ENCODE peak calls at places on chromosome 20, in four cellular contexts. U is uterus, T is heart right ventricle, C is suprapubic skin. M is an unnamed sample.

GRCh38 chr20:40883097-40883496 is 145.5 kb upstream of the TOP1 start:
- DNase-seq in U (no peak), T (peak), C (no peak), M (no peak)

GRCh38 chr20:58078741-58079522 is 149.5 kb downstream of the ANKRD60 start:
- DNase-seq in U (no peak), T (peak), C (no peak), M (no peak)

GRCh38 chr20:35174458-35175216 is 2.8 kb downstream of the PROCR start:
- DNase-seq in U (no peak), T (no peak), C (no peak), M (peak)

GRCh38 chr20:15475483-15475882 is 1097.8 kb downstream of the KIF16B start:
- DNase-seq in U (no peak), T (peak), C (no peak), M (peak)

GRCh38 chr20:24766826-24767622 is 182.0 kb upstream of the CST7 start:
- DNase-seq in U (no peak), T (no peak), C (no peak), M (no peak)

GRCh38 chr20:11921326-11921725 is 3.6 kb downstream of the BTBD3 start:
- DNase-seq in U (no peak), T (no peak), C (no peak), M (no peak)

GRCh38 chr20:42740191-42740870 is 449.4 kb downstream of the PTPRT start:
- DNase-seq in U (no peak), T (peak), C (no peak), M (no peak)

GRCh38 chr20:58048096-58048702 is 180.3 kb downstream of the ANKRD60 start:
- DNase-seq in U (no peak), T (peak), C (no peak), M (peak)

GRCh38 chr20:23129891-23130621 is 43.9 kb upstream of the CD93 start:
- DNase-seq in U (no peak), T (no peak), C (peak), M (no peak)

GRCh38 chr20:33859157-33859695 is 48.1 kb downstream of the CHMP4B start:
- DNase-seq in U (no peak), T (no peak), C (no peak), M (peak)

GRCh38 chr20:37846573-37846972 is 56.4 kb upstream of the VSTM2L start:
- DNase-seq in U (no peak), T (no peak), C (no peak), M (no peak)

GRCh38 chr20:57370316-57370715 is 19.3 kb downstream of the RAE1 start:
- DNase-seq in U (no peak), T (no peak), C (no peak), M (no peak)

GRCh38 chr20:63541371-63541770 is 4.2 kb upstream of the PTK6 start:
- DNase-seq in U (no peak), T (no peak), C (no peak), M (no peak)

GRCh38 chr20:63542696-63543095 is 4.9 kb downstream of the SRMS start:
- DNase-seq in U (no peak), T (no peak), C (no peak), M (no peak)

GRCh38 chr20:63543131-63543530 is 4.4 kb downstream of the SRMS start:
- DNase-seq in U (no peak), T (no peak), C (no peak), M (no peak)

GRCh38 chr20:63540417-63541186 is 3.4 kb upstream of the PTK6 start:
- DNase-seq in U (no peak), T (no peak), C (no peak), M (no peak)

DNA sequence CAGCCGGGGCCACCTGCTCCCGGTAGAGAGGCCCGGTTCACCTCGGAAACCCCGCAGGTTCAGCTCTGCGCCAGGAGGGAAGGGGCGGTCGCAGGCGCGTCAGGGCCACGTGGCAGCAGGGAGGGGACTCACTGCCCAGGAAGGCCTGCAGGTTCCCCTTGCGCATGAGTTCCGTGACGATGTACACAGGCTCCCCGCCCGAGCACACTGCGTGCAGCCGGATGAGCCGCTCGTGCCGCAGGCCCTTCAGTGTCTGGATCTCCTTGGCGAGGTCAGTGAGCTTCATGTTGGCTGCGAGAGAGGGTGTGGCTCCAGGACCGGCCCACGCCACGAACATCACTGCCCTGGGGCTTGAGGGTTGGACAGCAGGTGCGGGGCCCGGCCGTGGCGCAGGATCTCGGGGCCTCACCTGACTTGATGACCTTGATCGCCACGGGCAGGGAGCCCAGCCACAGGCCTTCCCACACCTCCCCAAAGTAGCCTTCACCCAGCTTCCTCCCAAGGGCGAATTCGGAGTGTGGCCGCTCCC is 4.9 kb upstream of the PTK6 start:
- DNase-seq in U (no peak), T (no peak), C (no peak), M (no peak)
- H3K4me3 ChIP-seq in U (no peak), T (no peak), C (no peak), M (no peak)

DNA sequence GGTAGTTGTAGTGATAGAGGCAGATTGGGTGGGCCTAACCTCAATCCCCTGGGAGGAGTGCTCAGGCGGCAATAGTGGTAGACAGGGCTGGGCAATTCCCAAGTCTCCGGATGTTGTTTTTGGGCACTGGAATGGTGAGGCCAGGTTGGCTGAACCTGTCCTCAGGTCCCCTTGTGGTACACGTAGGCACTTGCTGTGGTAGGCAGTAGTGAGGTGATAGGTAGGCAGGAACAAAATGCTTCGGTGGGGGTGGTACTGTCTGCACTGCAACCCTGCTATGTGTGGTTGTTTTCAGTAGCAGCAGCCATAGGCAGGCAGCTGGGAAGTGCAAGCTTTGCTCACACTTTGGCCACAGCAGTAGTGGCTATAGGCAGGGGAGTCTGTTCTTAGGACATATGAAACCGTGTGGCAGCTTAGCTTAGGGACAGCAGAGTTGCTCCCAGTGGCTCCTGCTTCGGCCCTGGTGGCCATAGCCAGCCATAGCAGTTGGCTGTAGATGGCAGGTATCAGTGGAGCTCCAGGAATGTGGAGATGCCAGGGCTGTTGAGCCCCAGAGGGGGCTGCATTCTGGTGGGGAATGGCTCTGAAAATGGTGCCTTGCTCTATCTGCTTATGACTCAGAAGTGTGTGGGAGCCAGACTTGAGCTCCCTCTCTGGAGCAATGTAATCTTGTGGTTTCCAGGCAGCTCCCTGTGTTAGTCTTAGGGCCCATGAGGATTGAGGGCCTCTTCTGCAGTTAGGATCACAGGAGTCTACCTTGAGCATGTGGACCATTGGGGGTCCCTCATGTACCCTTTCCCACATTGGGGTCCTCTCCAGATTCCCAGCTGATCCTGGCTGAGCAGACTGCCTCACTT is 241.8 kb upstream of the BMP2 start:
- DNase-seq in U (no peak), T (no peak), C (no peak), M (no peak)
- TF ChIP-seq CTCF in U (no peak), T (no peak), C (no peak), M (no peak)

GRCh38 chr20:10308652-10309051 is 90.0 kb downstream of the SNAP25 start:
- DNase-seq in U (no peak), T (no peak), C (no peak), M (no peak)
- H3K27ac ChIP-seq in U (no peak), T (no peak), C (no peak), M (no peak)

GRCh38 chr20:50519036-50519780 is 9.0 kb downstream of the PTPN1 start:
- DNase-seq in U (no peak), T (no peak), C (no peak), M (no peak)
- H3K4me3 ChIP-seq in U (no peak), T (no peak), C (no peak), M (no peak)

GRCh38 chr20:3842332-3842930 is 4.2 kb upstream of the MAVS start:
- DNase-seq in U (no peak), T (no peak), C (no peak), M (no peak)
- TF ChIP-seq CTCF in U (no peak), T (no peak), C (no peak), M (no peak)

GRCh38 chr20:49752504-49752903 is 38.8 kb upstream of the B4GALT5 start:
- DNase-seq in U (no peak), T (no peak), C (no peak), M (no peak)

GRCh38 chr20:49747707-49748524 is 34.2 kb upstream of the B4GALT5 start:
- DNase-seq in U (peak), T (peak), C (peak), M (peak)

GRCh38 chr20:49750611-49751396 is 37.1 kb upstream of the B4GALT5 start:
- DNase-seq in U (peak), T (no peak), C (no peak), M (no peak)

GRCh38 chr20:49751397-49751735 is 37.7 kb upstream of the B4GALT5 start:
- DNase-seq in U (peak), T (no peak), C (no peak), M (no peak)

DNA sequence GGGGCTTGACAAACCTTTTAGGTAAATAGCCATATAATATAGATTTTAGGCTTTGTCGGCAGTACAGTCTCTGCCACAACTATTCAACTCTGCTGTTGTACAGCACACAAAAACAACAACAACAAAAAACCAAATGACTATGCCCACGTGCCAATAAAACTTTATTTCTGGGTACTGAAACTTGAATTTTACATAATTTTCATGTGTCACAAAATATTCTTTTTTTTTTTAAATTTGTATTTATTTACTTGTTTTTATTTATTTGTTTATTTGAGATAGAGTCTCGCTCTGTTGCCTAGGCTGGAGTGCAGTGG is 34.8 kb upstream of the B4GALT5 start:
- DNase-seq in U (no peak), T (no peak), C (no peak), M (no peak)
- H3K27ac ChIP-seq in U (peak), T (peak), C (peak), M (peak)

GRCh38 chr20:31681769-31682168 is 40.9 kb downstream of the BCL2L1 start:
- DNase-seq in U (no peak), T (no peak), C (no peak), M (no peak)
- H3K4me3 ChIP-seq in U (no peak), T (no peak), C (no peak), M (no peak)

DNA sequence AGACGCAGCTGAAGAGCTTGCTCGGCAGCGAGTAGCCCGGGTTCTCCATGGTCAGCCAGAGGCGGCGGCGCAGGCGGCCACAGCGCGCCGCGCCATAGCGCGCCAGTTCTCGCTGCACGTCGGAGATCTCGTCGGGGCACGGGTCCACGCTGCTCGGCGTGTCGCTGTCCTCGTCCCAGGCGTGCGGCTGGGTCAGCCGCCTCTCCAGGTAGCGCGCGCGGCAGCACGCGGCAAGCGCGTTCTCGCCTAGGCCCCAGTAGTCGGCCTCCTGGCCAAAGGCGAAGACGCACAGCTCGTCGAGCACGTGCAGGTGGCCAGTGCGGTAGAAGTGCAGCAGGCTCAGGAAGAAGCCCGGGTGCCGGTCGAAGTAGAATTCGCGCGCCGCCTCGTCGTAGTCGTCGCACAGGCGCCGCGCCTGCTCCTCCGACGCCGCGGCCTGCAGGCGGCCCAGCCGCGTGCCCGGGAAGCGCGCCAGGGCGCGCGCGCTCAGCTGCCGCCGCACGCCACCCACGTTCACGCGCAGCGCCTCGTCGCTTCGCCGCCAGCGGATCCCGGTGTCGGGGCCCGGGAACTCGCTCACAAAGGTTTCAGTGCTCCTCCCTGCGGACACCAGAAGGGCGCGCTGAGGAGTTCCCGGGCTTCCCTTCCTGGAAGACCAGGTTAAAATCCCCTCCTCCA is 2.7 kb downstream of the KCNS1 start:
- DNase-seq in U (no peak), T (no peak), C (no peak), M (peak)
- TF ChIP-seq CTCF in U (no peak), T (no peak), C (no peak), M (no peak)

GRCh38 chr20:32861446-32861845 is 2.7 kb downstream of the EFCAB8 start:
- DNase-seq in U (no peak), T (no peak), C (no peak), M (no peak)

GRCh38 chr20:32858189-32858588 is 534 bp upstream of the EFCAB8 start:
- DNase-seq in U (no peak), T (no peak), C (no peak), M (no peak)

GRCh38 chr20:32859961-32860360 is 1.2 kb downstream of the EFCAB8 start:
- DNase-seq in U (no peak), T (no peak), C (no peak), M (no peak)

GRCh38 chr20:32855387-32855786 is 3.3 kb upstream of the EFCAB8 start:
- DNase-seq in U (no peak), T (no peak), C (no peak), M (no peak)

DNA sequence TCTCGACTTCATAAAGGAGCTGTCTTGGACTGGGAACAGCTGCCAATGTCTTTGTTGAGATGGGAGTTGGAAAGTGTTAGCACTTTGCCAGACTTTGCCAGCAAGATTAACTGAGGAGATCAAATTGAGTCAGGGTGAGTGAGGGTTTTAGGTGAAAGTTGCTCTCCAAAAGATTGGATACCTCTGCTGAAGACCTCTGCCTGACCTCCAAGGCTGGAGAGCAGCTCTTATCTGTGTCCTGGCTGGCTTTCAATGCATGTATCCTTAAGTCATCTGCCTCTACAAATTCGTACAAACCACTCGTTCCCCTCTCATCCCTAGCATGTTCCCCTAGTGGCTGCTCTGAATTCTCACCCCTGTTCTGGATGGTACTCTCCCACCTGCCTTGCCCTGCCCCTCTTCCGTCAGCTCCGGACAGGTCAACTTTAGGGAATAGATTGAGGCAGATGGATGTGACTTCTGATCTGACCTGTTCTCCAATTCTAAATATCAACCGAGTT is at the start of gene EFCAB8:
- DNase-seq in U (no peak), T (no peak), C (no peak), M (no peak)
- H3K27ac ChIP-seq in U (no peak), T (no peak), C (no peak), M (no peak)

GRCh38 chr20:38883081-38883980 is 42.9 kb upstream of the FAM83D start:
- DNase-seq in U (no peak), T (peak), C (no peak), M (peak)
- H3K4me3 ChIP-seq in U (no peak), T (no peak), C (no peak), M (no peak)

M was measured in adrenal gland.